ENCODE peak calls at places on chromosomes 11 and 22, in six cellular contexts. One of them, this sample, is unnamed.

GRCh38 chr11:32902089-32902665 is 9.6 kb downstream of the QSER1 start:
- DNase-seq in GM23338: no peak
- DNase-seq in AG04450: no peak
- DNase-seq in AG10803: no peak
- DNase-seq in AG04449: no peak
- DNase-seq in PC-3: no peak
- DNase-seq in this sample: no peak

GRCh38 chr11:15829312-15829711 is 527.0 kb downstream of the SOX6 start:
- DNase-seq in AG04450: no peak
- DNase-seq in PC-3: no peak
- DNase-seq in AG10803: no peak
- DNase-seq in AG04449: no peak
- DNase-seq in GM23338: no peak
- DNase-seq in this sample: no peak

GRCh38 chr11:108586600-108586999 is 7.0 kb downstream of the EXPH5 start:
- DNase-seq in PC-3: peak
- DNase-seq in AG10803: no peak
- DNase-seq in GM23338: no peak
- DNase-seq in AG04450: no peak
- DNase-seq in AG04449: no peak
- DNase-seq in this sample: no peak

GRCh38 chr11:106063009-106063408 is 14.1 kb downstream of the KBTBD3 start:
- DNase-seq in PC-3: no peak
- DNase-seq in AG04449: no peak
- DNase-seq in AG04450: no peak
- DNase-seq in GM23338: no peak
- DNase-seq in AG10803: no peak
- DNase-seq in this sample: no peak

GRCh38 chr22:49366437-49366836 is 461.2 kb downstream of the BRD1 start:
- DNase-seq in AG04449: no peak
- DNase-seq in AG10803: no peak
- DNase-seq in PC-3: no peak
- DNase-seq in GM23338: no peak
- DNase-seq in AG04450: no peak
- DNase-seq in this sample: no peak

GRCh38 chr11:113550179-113550578 is 75.0 kb upstream of the DRD2 start:
- DNase-seq in AG10803: no peak
- DNase-seq in AG04449: no peak
- DNase-seq in PC-3: no peak
- DNase-seq in GM23338: no peak
- DNase-seq in AG04450: no peak
- DNase-seq in this sample: no peak

GRCh38 chr22:39318507-39319283 is 728 bp downstream of the RPL3 start:
- DNase-seq in AG04450: no peak
- DNase-seq in AG04449: no peak
- DNase-seq in GM23338: no peak
- DNase-seq in PC-3: no peak
- DNase-seq in AG10803: peak
- DNase-seq in this sample: no peak

GRCh38 chr11:3051435-3052108 is 5.7 kb downstream of the CARS1 start:
- DNase-seq in PC-3: no peak
- DNase-seq in GM23338: no peak
- DNase-seq in AG04450: no peak
- DNase-seq in AG04449: no peak
- DNase-seq in AG10803: no peak
- DNase-seq in this sample: no peak

GRCh38 chr11:36492724-36493304 is 17.3 kb downstream of the TRAF6 start:
- DNase-seq in GM23338: peak
- DNase-seq in AG04450: no peak
- DNase-seq in PC-3: peak
- DNase-seq in AG10803: peak
- DNase-seq in AG04449: no peak
- DNase-seq in this sample: no peak

GRCh38 chr11:17725174-17725573 is 5.8 kb downstream of the MYOD1 start:
- DNase-seq in PC-3: no peak
- DNase-seq in AG04450: no peak
- DNase-seq in AG04449: no peak
- DNase-seq in AG10803: no peak
- DNase-seq in GM23338: no peak
- DNase-seq in this sample: no peak

GRCh38 chr22:40484906-40485660 is 114.7 kb downstream of the SGSM3 start:
- DNase-seq in AG04449: no peak
- DNase-seq in AG10803: peak
- DNase-seq in GM23338: no peak
- DNase-seq in AG04450: no peak
- DNase-seq in PC-3: no peak
- DNase-seq in this sample: no peak

GRCh38 chr22:29172216-29172615 is 33.5 kb upstream of the EMID1 start:
- DNase-seq in AG04449: no peak
- DNase-seq in AG10803: no peak
- DNase-seq in PC-3: no peak
- DNase-seq in AG04450: no peak
- DNase-seq in GM23338: no peak
- DNase-seq in this sample: no peak

GRCh38 chr11:92477686-92478085 is 253.1 kb downstream of the FAT3 start:
- DNase-seq in PC-3: no peak
- DNase-seq in AG10803: no peak
- DNase-seq in AG04449: no peak
- DNase-seq in AG04450: no peak
- DNase-seq in GM23338: no peak
- DNase-seq in this sample: no peak

GRCh38 chr11:106271686-106272085 is 194.2 kb downstream of the AASDHPPT start:
- DNase-seq in GM23338: no peak
- DNase-seq in AG10803: peak
- DNase-seq in AG04450: no peak
- DNase-seq in PC-3: peak
- DNase-seq in AG04449: no peak
- DNase-seq in this sample: no peak

GRCh38 chr11:19510468-19510867 is 202.2 kb upstream of the NAV2 start:
- DNase-seq in GM23338: no peak
- DNase-seq in AG04449: no peak
- DNase-seq in AG10803: no peak
- DNase-seq in PC-3: no peak
- DNase-seq in AG04450: no peak
- DNase-seq in this sample: no peak

GRCh38 chr11:8948901-8949300 is 6.1 kb upstream of the ASCL3 start:
- DNase-seq in PC-3: no peak
- DNase-seq in GM23338: no peak
- DNase-seq in AG10803: no peak
- DNase-seq in AG04449: no peak
- DNase-seq in AG04450: no peak
- DNase-seq in this sample: no peak

GRCh38 chr11:45771942-45772522 is 32.9 kb upstream of the SLC35C1 start:
- DNase-seq in AG04450: peak
- DNase-seq in GM23338: peak
- DNase-seq in PC-3: peak
- DNase-seq in AG10803: peak
- DNase-seq in AG04449: no peak
- DNase-seq in this sample: peak

GRCh38 chr11:38503876-38504275 is 1905.8 kb upstream of the RAG2 start:
- DNase-seq in AG04450: no peak
- DNase-seq in AG04449: no peak
- DNase-seq in GM23338: no peak
- DNase-seq in AG10803: no peak
- DNase-seq in PC-3: no peak
- DNase-seq in this sample: no peak

GRCh38 chr22:29337631-29338284 is 22.3 kb upstream of the RASL10A start:
- DNase-seq in AG04449: no peak
- DNase-seq in AG10803: no peak
- DNase-seq in AG04450: no peak
- DNase-seq in GM23338: no peak
- DNase-seq in PC-3: no peak
- DNase-seq in this sample: no peak

GRCh38 chr11:14320020-14320419 is 39.0 kb downstream of the RRAS2 start:
- DNase-seq in AG04450: no peak
- DNase-seq in PC-3: no peak
- DNase-seq in AG10803: peak
- DNase-seq in AG04449: no peak
- DNase-seq in GM23338: no peak
- DNase-seq in this sample: no peak

GRCh38 chr11:34680918-34681554 is 60.1 kb downstream of the EHF start:
- DNase-seq in PC-3: peak
- DNase-seq in AG04449: no peak
- DNase-seq in AG04450: peak
- DNase-seq in GM23338: peak
- DNase-seq in AG10803: peak
- DNase-seq in this sample: no peak

GRCh38 chr11:34749666-34750659 is 129.1 kb downstream of the EHF start:
- DNase-seq in AG04450: peak
- DNase-seq in GM23338: no peak
- DNase-seq in AG04449: peak
- DNase-seq in AG10803: peak
- DNase-seq in PC-3: peak
- DNase-seq in this sample: no peak

GRCh38 chr11:773425-773824 is 3.9 kb downstream of the GATD1 start:
- DNase-seq in GM23338: no peak
- DNase-seq in AG04450: no peak
- DNase-seq in PC-3: no peak
- DNase-seq in AG10803: no peak
- DNase-seq in AG04449: no peak
- DNase-seq in this sample: no peak

GRCh38 chr11:102451693-102452460 is 688 bp downstream of the TMEM123 start:
- DNase-seq in GM23338: peak
- DNase-seq in AG04449: no peak
- DNase-seq in AG10803: peak
- DNase-seq in PC-3: peak
- DNase-seq in AG04450: no peak
- DNase-seq in this sample: peak
- TF ChIP-seq CTCF in GM23338: no peak
- TF ChIP-seq CTCF in AG04449: no peak
- TF ChIP-seq CTCF in AG10803: peak
- TF ChIP-seq CTCF in PC-3: peak
- TF ChIP-seq CTCF in AG04450: peak
- TF ChIP-seq CTCF in this sample: no peak

GRCh38 chr11:94767292-94767690 is 865 bp upstream of the AMOTL1 start:
- DNase-seq in AG04450: no peak
- DNase-seq in PC-3: no peak
- DNase-seq in GM23338: no peak
- DNase-seq in AG10803: no peak
- DNase-seq in AG04449: no peak
- DNase-seq in this sample: no peak
- TF ChIP-seq CTCF in AG04450: no peak
- TF ChIP-seq CTCF in PC-3: no peak
- TF ChIP-seq CTCF in GM23338: no peak
- TF ChIP-seq CTCF in AG10803: no peak
- TF ChIP-seq CTCF in AG04449: no peak
- TF ChIP-seq CTCF in this sample: no peak

GRCh38 chr22:27651486-27651885 is 150.1 kb downstream of the MN1 start:
- DNase-seq in GM23338: no peak
- DNase-seq in AG10803: peak
- DNase-seq in PC-3: no peak
- DNase-seq in AG04449: no peak
- DNase-seq in AG04450: no peak
- DNase-seq in this sample: no peak
- TF ChIP-seq CTCF in GM23338: no peak
- TF ChIP-seq CTCF in AG10803: no peak
- TF ChIP-seq CTCF in PC-3: no peak
- TF ChIP-seq CTCF in AG04449: no peak
- TF ChIP-seq CTCF in AG04450: no peak
- TF ChIP-seq CTCF in this sample: no peak

GRCh38 chr22:22749167-22749758 is 104.8 kb downstream of the GGTLC2 start:
- DNase-seq in AG10803: no peak
- DNase-seq in AG04450: no peak
- DNase-seq in GM23338: no peak
- DNase-seq in AG04449: no peak
- DNase-seq in PC-3: no peak
- DNase-seq in this sample: no peak

GRCh38 chr22:22746963-22747933 is 102.8 kb downstream of the GGTLC2 start:
- DNase-seq in GM23338: peak
- DNase-seq in AG04449: no peak
- DNase-seq in PC-3: no peak
- DNase-seq in AG10803: no peak
- DNase-seq in AG04450: no peak
- DNase-seq in this sample: no peak

GRCh38 chr22:22748756-22749155 is 104.3 kb downstream of the GGTLC2 start:
- DNase-seq in PC-3: no peak
- DNase-seq in GM23338: no peak
- DNase-seq in AG04450: no peak
- DNase-seq in AG04449: no peak
- DNase-seq in AG10803: no peak
- DNase-seq in this sample: no peak

GRCh38 chr22:22746061-22746962 is 101.9 kb downstream of the GGTLC2 start:
- DNase-seq in AG04449: no peak
- DNase-seq in AG04450: no peak
- DNase-seq in GM23338: no peak
- DNase-seq in PC-3: no peak
- DNase-seq in AG10803: no peak
- DNase-seq in this sample: no peak

GRCh38 chr22:22748297-22748743 is 103.9 kb downstream of the GGTLC2 start:
- DNase-seq in AG04450: peak
- DNase-seq in AG10803: peak
- DNase-seq in PC-3: peak
- DNase-seq in AG04449: no peak
- DNase-seq in GM23338: peak
- DNase-seq in this sample: no peak
- TF ChIP-seq CTCF in AG04450: peak
- TF ChIP-seq CTCF in AG10803: peak
- TF ChIP-seq CTCF in PC-3: peak
- TF ChIP-seq CTCF in AG04449: peak
- TF ChIP-seq CTCF in GM23338: peak
- TF ChIP-seq CTCF in this sample: no peak

GRCh38 chr22:36528795-36529718 is at the start of gene EIF3D:
- DNase-seq in AG10803: peak
- DNase-seq in AG04450: peak
- DNase-seq in GM23338: peak
- DNase-seq in PC-3: peak
- DNase-seq in AG04449: peak
- DNase-seq in this sample: peak
- TF ChIP-seq CTCF in AG10803: no peak
- TF ChIP-seq CTCF in AG04450: no peak
- TF ChIP-seq CTCF in GM23338: no peak
- TF ChIP-seq CTCF in PC-3: no peak
- TF ChIP-seq CTCF in AG04449: peak
- TF ChIP-seq CTCF in this sample: no peak

This sample was measured in omental fat pad.